ENCODE peak calls at places on chromosomes 13 and 19, in nine cellular contexts. One of them, this sample, is unnamed. For H3K9me3, the result is how much of the 10 kb centered on the place peaks cover.

GRCh38 chr13:93450226-93450625 is 223.6 kb downstream of the GPC6 start:
- DNase-seq in Peyer's patch: no peak
- DNase-seq in stomach: no peak
- DNase-seq in fibroblast of lung: peak
- DNase-seq in lung: no peak
- DNase-seq in tibial artery: no peak
- DNase-seq in CD8-positive, alpha-beta memory T cell: no peak
- DNase-seq in uterus: no peak
- DNase-seq in trophoblast cell: no peak
- DNase-seq in this sample: no peak

GRCh38 chr13:60654405-60654804 is 257.4 kb downstream of the TDRD3 start:
- DNase-seq in fibroblast of lung: peak
- DNase-seq in trophoblast cell: no peak
- DNase-seq in CD8-positive, alpha-beta memory T cell: no peak
- DNase-seq in uterus: peak
- DNase-seq in tibial artery: no peak
- DNase-seq in lung: no peak
- DNase-seq in stomach: peak
- DNase-seq in Peyer's patch: no peak
- DNase-seq in this sample: peak

GRCh38 chr13:100512422-100512821 is 76.2 kb downstream of the GGACT start:
- DNase-seq in tibial artery: no peak
- DNase-seq in CD8-positive, alpha-beta memory T cell: no peak
- DNase-seq in stomach: no peak
- DNase-seq in uterus: no peak
- DNase-seq in trophoblast cell: no peak
- DNase-seq in lung: no peak
- DNase-seq in fibroblast of lung: peak
- DNase-seq in Peyer's patch: no peak
- DNase-seq in this sample: no peak

GRCh38 chr19:1774999-1775772 is 21.9 kb downstream of the ONECUT3 start:
- DNase-seq in fibroblast of lung: no peak
- DNase-seq in uterus: no peak
- DNase-seq in Peyer's patch: no peak
- DNase-seq in lung: no peak
- DNase-seq in stomach: no peak
- DNase-seq in tibial artery: no peak
- DNase-seq in CD8-positive, alpha-beta memory T cell: no peak
- DNase-seq in trophoblast cell: peak
- DNase-seq in this sample: no peak

GRCh38 chr19:15418588-15419412 is at the start of gene AKAP8L:
- DNase-seq in Peyer's patch: peak
- DNase-seq in CD8-positive, alpha-beta memory T cell: peak
- DNase-seq in trophoblast cell: peak
- DNase-seq in lung: peak
- DNase-seq in stomach: peak
- DNase-seq in uterus: peak
- DNase-seq in tibial artery: peak
- DNase-seq in fibroblast of lung: peak
- DNase-seq in this sample: peak

GRCh38 chr19:53849237-53849676 is 18.4 kb upstream of the MYADM start:
- DNase-seq in stomach: no peak
- DNase-seq in lung: no peak
- DNase-seq in CD8-positive, alpha-beta memory T cell: no peak
- DNase-seq in uterus: no peak
- DNase-seq in fibroblast of lung: peak
- DNase-seq in trophoblast cell: no peak
- DNase-seq in tibial artery: no peak
- DNase-seq in Peyer's patch: no peak
- DNase-seq in this sample: no peak

GRCh38 chr13:31908696-31909386 is 122.7 kb upstream of the FRY start:
- DNase-seq in CD8-positive, alpha-beta memory T cell: no peak
- DNase-seq in tibial artery: no peak
- DNase-seq in lung: no peak
- DNase-seq in fibroblast of lung: no peak
- DNase-seq in Peyer's patch: no peak
- DNase-seq in stomach: no peak
- DNase-seq in uterus: no peak
- DNase-seq in trophoblast cell: peak
- DNase-seq in this sample: no peak

GRCh38 chr19:38012290-38012689 is 105.3 kb downstream of the SIPA1L3 start:
- DNase-seq in CD8-positive, alpha-beta memory T cell: no peak
- DNase-seq in lung: no peak
- DNase-seq in uterus: no peak
- DNase-seq in Peyer's patch: no peak
- DNase-seq in fibroblast of lung: no peak
- DNase-seq in tibial artery: no peak
- DNase-seq in trophoblast cell: no peak
- DNase-seq in stomach: no peak
- DNase-seq in this sample: no peak

GRCh38 chr19:36748431-36749275 is 24.0 kb downstream of the ZNF850 start:
- DNase-seq in tibial artery: no peak
- DNase-seq in stomach: no peak
- DNase-seq in trophoblast cell: no peak
- DNase-seq in fibroblast of lung: no peak
- DNase-seq in lung: no peak
- DNase-seq in Peyer's patch: no peak
- DNase-seq in CD8-positive, alpha-beta memory T cell: no peak
- DNase-seq in uterus: no peak
- DNase-seq in this sample: no peak

GRCh38 chr19:36745870-36746269 is 26.7 kb downstream of the ZNF850 start:
- DNase-seq in tibial artery: no peak
- DNase-seq in stomach: no peak
- DNase-seq in CD8-positive, alpha-beta memory T cell: no peak
- DNase-seq in Peyer's patch: no peak
- DNase-seq in lung: no peak
- DNase-seq in uterus: no peak
- DNase-seq in trophoblast cell: peak
- DNase-seq in fibroblast of lung: no peak
- DNase-seq in this sample: no peak

GRCh38 chr19:36747750-36748149 is 24.9 kb downstream of the ZNF850 start:
- DNase-seq in trophoblast cell: no peak
- DNase-seq in Peyer's patch: no peak
- DNase-seq in CD8-positive, alpha-beta memory T cell: no peak
- DNase-seq in uterus: no peak
- DNase-seq in stomach: no peak
- DNase-seq in lung: no peak
- DNase-seq in fibroblast of lung: no peak
- DNase-seq in tibial artery: no peak
- DNase-seq in this sample: no peak

DNA sequence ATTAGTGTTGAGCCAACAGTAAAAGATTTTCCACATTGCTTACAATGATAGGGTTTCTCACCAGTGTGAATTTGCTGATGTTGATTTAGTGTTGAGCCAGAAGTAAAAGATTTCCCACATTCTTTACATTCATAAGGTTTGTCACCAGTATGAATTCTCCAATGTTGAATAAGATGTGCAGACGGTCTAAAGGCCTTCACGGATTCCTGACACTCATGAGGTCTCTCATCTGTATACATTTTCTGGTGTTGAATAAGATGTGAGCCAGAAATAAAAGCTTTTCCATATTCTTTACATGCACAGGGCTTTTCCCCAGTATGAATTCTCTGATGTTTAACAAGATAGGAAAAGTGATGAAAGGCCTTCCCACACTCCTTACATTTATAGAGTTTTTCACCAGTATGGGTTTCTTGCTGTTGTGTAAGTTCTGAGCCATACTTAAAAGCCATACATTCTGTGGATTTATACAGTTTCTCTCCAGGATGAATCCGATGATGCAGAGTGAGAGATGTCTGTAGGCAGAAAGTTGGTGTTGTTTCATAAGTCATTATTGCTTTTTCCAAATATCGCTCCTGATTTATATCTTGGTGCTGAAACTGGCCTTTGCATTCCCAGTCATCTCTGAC is 22.4 kb downstream of the ZNF850 start:
- DNase-seq in tibial artery: no peak
- DNase-seq in lung: no peak
- DNase-seq in fibroblast of lung: no peak
- DNase-seq in trophoblast cell: no peak
- DNase-seq in Peyer's patch: no peak
- DNase-seq in CD8-positive, alpha-beta memory T cell: no peak
- DNase-seq in uterus: no peak
- DNase-seq in stomach: no peak
- DNase-seq in this sample: no peak
- H3K9me3 ChIP-seq in tibial artery: under half
- H3K9me3 ChIP-seq in lung: under half
- H3K9me3 ChIP-seq in fibroblast of lung: under half
- H3K9me3 ChIP-seq in trophoblast cell: under half
- H3K9me3 ChIP-seq in Peyer's patch: under half
- H3K9me3 ChIP-seq in CD8-positive, alpha-beta memory T cell: half or more
- H3K9me3 ChIP-seq in uterus: under half
- H3K9me3 ChIP-seq in stomach: half or more
- H3K9me3 ChIP-seq in this sample: under half

GRCh38 chr19:34186205-34186604 is 13.9 kb downstream of the LSM14A start:
- DNase-seq in tibial artery: no peak
- DNase-seq in lung: no peak
- DNase-seq in uterus: no peak
- DNase-seq in Peyer's patch: no peak
- DNase-seq in CD8-positive, alpha-beta memory T cell: no peak
- DNase-seq in fibroblast of lung: no peak
- DNase-seq in stomach: no peak
- DNase-seq in trophoblast cell: no peak
- DNase-seq in this sample: no peak

GRCh38 chr19:34182125-34182524 is 9.8 kb downstream of the LSM14A start:
- DNase-seq in tibial artery: no peak
- DNase-seq in trophoblast cell: no peak
- DNase-seq in uterus: no peak
- DNase-seq in CD8-positive, alpha-beta memory T cell: no peak
- DNase-seq in Peyer's patch: no peak
- DNase-seq in stomach: no peak
- DNase-seq in lung: no peak
- DNase-seq in fibroblast of lung: no peak
- DNase-seq in this sample: no peak

GRCh38 chr19:34188388-34188787 is 16.1 kb downstream of the LSM14A start:
- DNase-seq in lung: no peak
- DNase-seq in uterus: no peak
- DNase-seq in CD8-positive, alpha-beta memory T cell: no peak
- DNase-seq in fibroblast of lung: no peak
- DNase-seq in stomach: no peak
- DNase-seq in tibial artery: no peak
- DNase-seq in Peyer's patch: no peak
- DNase-seq in trophoblast cell: peak
- DNase-seq in this sample: no peak

GRCh38 chr19:34187011-34187410 is 14.7 kb downstream of the LSM14A start:
- DNase-seq in uterus: no peak
- DNase-seq in stomach: no peak
- DNase-seq in Peyer's patch: no peak
- DNase-seq in lung: no peak
- DNase-seq in CD8-positive, alpha-beta memory T cell: no peak
- DNase-seq in fibroblast of lung: no peak
- DNase-seq in tibial artery: no peak
- DNase-seq in trophoblast cell: no peak
- DNase-seq in this sample: no peak

DNA sequence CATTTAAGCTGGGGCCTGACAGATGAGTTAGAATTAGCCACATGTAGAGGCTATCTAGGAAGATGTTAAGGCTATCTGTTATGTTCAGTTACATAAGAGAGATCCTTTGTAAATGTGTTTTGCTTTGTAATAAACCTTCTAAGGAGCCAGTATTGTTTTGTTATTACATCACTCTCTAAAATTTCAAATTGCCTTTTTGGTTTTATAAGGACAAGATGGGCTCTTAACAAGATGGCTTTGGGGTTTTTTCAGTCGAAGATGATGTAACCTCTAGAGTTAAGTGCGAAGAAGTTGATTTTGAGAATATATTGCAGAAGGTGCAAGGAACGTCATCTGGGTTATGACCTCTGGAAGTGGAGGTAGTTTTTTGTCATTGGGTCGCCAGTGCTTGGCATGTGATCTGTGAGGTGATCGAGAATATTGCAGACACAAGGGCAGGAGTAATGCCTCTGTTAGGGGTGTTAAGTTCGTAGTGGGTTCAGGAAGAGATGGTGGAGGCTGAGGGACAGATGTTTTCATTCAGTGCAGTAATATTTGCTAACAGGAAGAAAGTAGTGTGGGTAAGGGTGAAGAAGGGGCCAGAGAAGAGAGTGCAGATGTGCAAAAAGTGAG is 12.7 kb downstream of the LSM14A start:
- DNase-seq in trophoblast cell: no peak
- DNase-seq in CD8-positive, alpha-beta memory T cell: no peak
- DNase-seq in fibroblast of lung: no peak
- DNase-seq in lung: no peak
- DNase-seq in Peyer's patch: no peak
- DNase-seq in tibial artery: no peak
- DNase-seq in stomach: no peak
- DNase-seq in uterus: no peak
- DNase-seq in this sample: no peak
- H3K4me3 ChIP-seq in trophoblast cell: no peak
- H3K4me3 ChIP-seq in CD8-positive, alpha-beta memory T cell: peak
- H3K4me3 ChIP-seq in fibroblast of lung: no peak
- H3K4me3 ChIP-seq in lung: no peak
- H3K4me3 ChIP-seq in Peyer's patch: no peak
- H3K4me3 ChIP-seq in tibial artery: no peak
- H3K4me3 ChIP-seq in stomach: no peak
- H3K4me3 ChIP-seq in uterus: no peak
- H3K4me3 ChIP-seq in this sample: no peak

DNA sequence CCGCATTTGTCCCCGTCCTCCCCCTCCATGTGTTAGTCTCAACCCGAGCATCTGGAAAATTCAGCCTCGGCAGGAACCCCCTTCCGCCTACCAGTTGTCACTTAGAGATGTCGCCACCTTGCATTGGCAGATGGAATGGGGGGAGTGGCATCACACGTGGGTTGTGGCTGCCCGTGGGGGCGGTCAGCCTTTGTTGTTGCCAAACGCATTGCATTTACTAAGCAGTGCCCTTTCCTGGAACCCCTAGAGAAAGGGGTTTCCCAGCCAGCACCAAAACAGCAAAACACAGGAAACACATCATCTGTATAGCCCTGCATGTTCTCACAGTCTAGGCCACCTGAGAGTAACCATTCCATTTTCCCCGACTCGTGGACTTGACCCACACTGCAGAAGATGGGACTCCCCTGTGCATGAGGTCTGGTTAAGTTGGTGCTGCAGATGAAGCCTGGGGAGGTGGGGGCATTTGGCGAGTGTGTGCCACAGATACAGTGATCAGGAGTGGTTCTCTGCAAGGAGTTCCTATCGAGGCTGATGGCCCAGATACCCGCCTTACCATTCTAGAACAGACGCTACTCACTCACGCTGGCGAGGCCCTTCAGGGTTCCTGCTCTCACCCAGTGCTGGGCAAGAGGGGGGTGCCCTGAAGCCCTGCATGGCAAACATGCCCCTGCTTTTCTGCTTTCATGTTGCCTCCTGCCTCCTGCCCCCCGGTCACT is 38.3 kb downstream of the TMED1 start:
- DNase-seq in lung: no peak
- DNase-seq in stomach: no peak
- DNase-seq in Peyer's patch: peak
- DNase-seq in CD8-positive, alpha-beta memory T cell: peak
- DNase-seq in fibroblast of lung: no peak
- DNase-seq in uterus: no peak
- DNase-seq in trophoblast cell: no peak
- DNase-seq in tibial artery: no peak
- DNase-seq in this sample: no peak
- H3K27ac ChIP-seq in lung: no peak
- H3K27ac ChIP-seq in stomach: no peak
- H3K27ac ChIP-seq in Peyer's patch: peak
- H3K27ac ChIP-seq in CD8-positive, alpha-beta memory T cell: peak
- H3K27ac ChIP-seq in fibroblast of lung: no peak
- H3K27ac ChIP-seq in uterus: no peak
- H3K27ac ChIP-seq in trophoblast cell: no peak
- H3K27ac ChIP-seq in tibial artery: no peak
- H3K27ac ChIP-seq in this sample: no peak

GRCh38 chr19:57105976-57106610 is 13.7 kb upstream of the USP29 start:
- DNase-seq in Peyer's patch: no peak
- DNase-seq in trophoblast cell: no peak
- DNase-seq in lung: no peak
- DNase-seq in uterus: no peak
- DNase-seq in CD8-positive, alpha-beta memory T cell: no peak
- DNase-seq in tibial artery: no peak
- DNase-seq in fibroblast of lung: no peak
- DNase-seq in stomach: no peak
- DNase-seq in this sample: no peak

GRCh38 chr19:57103573-57104277 is 16.1 kb upstream of the USP29 start:
- DNase-seq in fibroblast of lung: peak
- DNase-seq in stomach: peak
- DNase-seq in lung: peak
- DNase-seq in tibial artery: peak
- DNase-seq in trophoblast cell: peak
- DNase-seq in Peyer's patch: peak
- DNase-seq in CD8-positive, alpha-beta memory T cell: peak
- DNase-seq in uterus: peak
- DNase-seq in this sample: peak

GRCh38 chr19:57110592-57111328 is 9.0 kb upstream of the USP29 start:
- DNase-seq in trophoblast cell: no peak
- DNase-seq in Peyer's patch: no peak
- DNase-seq in uterus: no peak
- DNase-seq in tibial artery: no peak
- DNase-seq in fibroblast of lung: no peak
- DNase-seq in stomach: no peak
- DNase-seq in lung: no peak
- DNase-seq in CD8-positive, alpha-beta memory T cell: no peak
- DNase-seq in this sample: no peak

GRCh38 chr19:57111329-57111644 is 8.5 kb upstream of the USP29 start:
- DNase-seq in CD8-positive, alpha-beta memory T cell: no peak
- DNase-seq in fibroblast of lung: no peak
- DNase-seq in stomach: no peak
- DNase-seq in trophoblast cell: no peak
- DNase-seq in Peyer's patch: no peak
- DNase-seq in lung: no peak
- DNase-seq in tibial artery: no peak
- DNase-seq in uterus: no peak
- DNase-seq in this sample: no peak

GRCh38 chr19:57106646-57107235 is 13.0 kb upstream of the USP29 start:
- DNase-seq in tibial artery: no peak
- DNase-seq in trophoblast cell: no peak
- DNase-seq in Peyer's patch: no peak
- DNase-seq in uterus: no peak
- DNase-seq in lung: no peak
- DNase-seq in CD8-positive, alpha-beta memory T cell: no peak
- DNase-seq in stomach: no peak
- DNase-seq in fibroblast of lung: no peak
- DNase-seq in this sample: no peak
- H3K9me3 ChIP-seq in tibial artery: under half
- H3K9me3 ChIP-seq in trophoblast cell: under half
- H3K9me3 ChIP-seq in Peyer's patch: under half
- H3K9me3 ChIP-seq in uterus: under half
- H3K9me3 ChIP-seq in lung: under half
- H3K9me3 ChIP-seq in CD8-positive, alpha-beta memory T cell: under half
- H3K9me3 ChIP-seq in stomach: half or more
- H3K9me3 ChIP-seq in fibroblast of lung: under half
- H3K9me3 ChIP-seq in this sample: under half